ENCODE peak calls at places on chromosome 5, in ten cellular contexts. D is activated CD8-positive, alpha-beta T cell treated with anti-CD3 and anti-CD28 coated beads for 36 hours; U is cardiac muscle cell; M is sigmoid colon; G is H1; X is A673; E is astrocyte of the cerebellum; O is glutamatergic neuron; V is tibial nerve; P is dorsolateral prefrontal cortex. S is an unnamed sample.

GRCh38 chr5:174596429-174596828 is 128.0 kb upstream of the MSX2 start:
- DNase-seq in D (no peak), P (no peak), X (no peak), U (no peak), E (no peak), O (no peak), V (no peak), G (no peak), M (no peak), S (peak; percentile 59)

GRCh38 chr5:145543968-145544367 is 291.2 kb downstream of the PRELID2 start:
- DNase-seq in G (no peak), D (no peak), O (no peak), P (no peak), U (no peak), V (no peak), X (no peak), M (no peak), E (no peak), S (peak; percentile 42)

GRCh38 chr5:96226941-96227552 is 206.0 kb downstream of the PCSK1 start:
- DNase-seq in X (peak; percentile 58), O (no peak), V (no peak), P (peak; percentile 54), U (no peak), M (peak; percentile 70), G (no peak), E (peak; percentile 92), D (no peak), S (no peak)

GRCh38 chr5:145493435-145493834 is 341.7 kb downstream of the PRELID2 start:
- DNase-seq in P (no peak), X (no peak), O (no peak), D (no peak), E (no peak), G (no peak), M (no peak), V (no peak), U (no peak), S (no peak)

GRCh38 chr5:79514391-79515105 is 614 bp upstream of the HOMER1 start:
- DNase-seq in X (peak; percentile 93), E (peak; percentile 86), V (peak; percentile 78), G (peak; percentile 87), P (peak; percentile 93), M (peak; percentile 97), O (peak; percentile 91), D (peak; percentile 93), U (peak; percentile 87), S (peak; percentile 96)

GRCh38 chr5:157857821-157858526 is 971 bp downstream of the CLINT1 start:
- DNase-seq in X (no peak), E (no peak), M (no peak), U (peak; percentile 11), D (peak; percentile 59), P (no peak), O (no peak), G (no peak), V (no peak), S (no peak)

GRCh38 chr5:55636711-55637110 is 75.4 kb downstream of the SLC38A9 start:
- DNase-seq in D (no peak), G (no peak), X (no peak), V (no peak), U (no peak), P (no peak), E (no peak), O (no peak), M (no peak), S (no peak)

GRCh38 chr5:60842859-60843692 is 993 bp downstream of the ELOVL7 start:
- DNase-seq in E (no peak), D (peak; percentile 14), P (no peak), G (no peak), X (no peak), M (no peak), O (no peak), V (no peak), U (peak; percentile 15), S (peak; percentile 42)

GRCh38 chr5:71960196-71960595 is 147.1 kb upstream of the MAP1B start:
- DNase-seq in E (no peak), G (no peak), X (no peak), D (no peak), P (no peak), M (no peak), V (no peak), O (no peak), U (no peak), S (no peak)

GRCh38 chr5:34826347-34826746 is 12.6 kb upstream of the TTC23L start:
- DNase-seq in M (no peak), U (peak; percentile 46), G (no peak), V (no peak), D (no peak), O (no peak), X (no peak), P (no peak), E (no peak), S (no peak)

GRCh38 chr5:149831492-149831891 is 101.4 kb downstream of the PPARGC1B start:
- DNase-seq in E (no peak), P (no peak), V (no peak), U (no peak), D (peak; percentile 81), X (no peak), M (no peak), O (no peak), G (no peak), S (no peak)

GRCh38 chr5:141954193-141954592 is 3.8 kb downstream of the PCDH12 start:
- DNase-seq in G (no peak), P (no peak), U (no peak), E (no peak), O (no peak), X (no peak), D (no peak), V (no peak), M (no peak), S (no peak)

GRCh38 chr5:82421119-82421518 is 143.0 kb upstream of the RPS23 start:
- DNase-seq in G (no peak), M (no peak), X (peak; percentile 46), U (no peak), P (no peak), O (no peak), E (peak; percentile 60), V (no peak), D (no peak), S (no peak)

GRCh38 chr5:42001673-42002072 is 76.6 kb downstream of the FBXO4 start:
- DNase-seq in O (no peak), P (no peak), D (no peak), U (peak; percentile 9), G (no peak), E (no peak), V (no peak), M (no peak), X (no peak), S (no peak)

DNA sequence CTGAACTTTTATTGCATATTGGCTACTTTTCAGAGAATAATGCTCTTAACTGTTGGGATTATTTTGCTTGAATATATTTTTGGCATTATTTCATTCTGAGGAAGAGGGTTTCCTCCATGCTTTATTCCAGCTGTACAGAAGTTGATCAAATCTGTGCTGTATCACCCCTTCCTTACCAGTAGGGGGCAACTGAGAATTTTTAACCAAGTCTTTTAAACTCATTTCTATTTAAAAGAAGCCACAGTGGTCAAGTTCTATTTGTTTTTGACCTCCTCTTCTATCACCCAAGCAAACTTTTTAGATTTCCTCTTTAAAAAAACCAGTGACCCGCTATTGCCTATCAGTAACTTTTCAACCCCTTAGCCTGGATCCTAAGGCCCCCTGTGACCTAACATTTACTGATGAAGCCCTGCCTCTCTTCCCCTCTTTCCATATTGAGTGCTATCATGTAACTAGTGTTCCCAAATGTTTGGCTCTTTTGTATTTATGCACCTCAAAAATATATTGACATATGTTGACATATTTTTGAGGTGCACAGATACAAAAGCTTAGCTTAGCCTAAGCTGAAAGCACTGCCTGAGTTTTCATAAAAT is 80.6 kb downstream of the FBXO4 start:
- DNase-seq in D (no peak), O (no peak), U (peak; percentile 37), V (no peak), E (no peak), P (no peak), M (no peak), X (peak; percentile 39), G (no peak), S (no peak)
- TF ChIP-seq CTCF in D (peak; percentile 73), O (peak; percentile 85), U (peak; percentile 77), V (peak; percentile 60), E (peak; percentile 58), P (peak; percentile 54), M (peak; percentile 18), X (peak; percentile 80), G (no peak), S (peak; percentile 74)

DNA sequence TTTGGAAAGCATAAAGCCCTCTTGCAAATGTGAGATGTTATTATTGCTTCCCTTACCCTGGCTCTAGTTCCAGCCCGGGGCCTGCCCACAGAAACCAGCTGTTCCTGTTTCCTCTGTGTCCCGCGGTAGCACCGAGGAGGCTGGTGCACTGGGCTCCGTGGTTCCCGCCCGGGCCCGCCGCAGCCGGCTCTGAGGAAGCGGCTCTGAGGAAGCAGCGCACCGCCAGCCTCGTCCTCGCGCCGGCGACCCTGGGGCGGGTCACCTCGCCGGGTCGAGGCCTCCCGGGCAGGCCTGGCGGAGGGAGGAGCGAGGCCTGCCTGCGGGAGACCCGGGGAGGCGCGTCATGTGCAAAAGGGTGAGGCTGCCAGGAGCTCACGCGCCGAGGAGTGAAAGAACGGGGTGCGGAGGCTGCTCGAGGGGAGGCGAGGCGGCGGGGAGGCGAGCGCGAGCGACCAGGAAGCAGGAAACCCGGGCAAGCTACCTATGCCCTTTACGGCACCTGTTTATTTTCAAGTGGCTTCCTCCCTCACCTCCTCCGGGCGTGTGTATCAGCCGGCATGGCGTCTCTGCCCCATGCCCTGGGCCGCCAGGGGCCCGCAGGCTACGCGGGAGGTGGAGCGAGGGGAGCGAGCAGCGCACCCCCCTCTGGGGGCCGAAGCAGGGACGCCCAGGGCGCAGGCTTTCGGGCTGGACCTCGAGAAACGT is 61.3 kb upstream of the MEGF10 start:
- DNase-seq in M (peak; percentile 78), X (peak; percentile 26), P (peak; percentile 47), V (peak; percentile 13), E (no peak), G (peak; percentile 13), D (peak; percentile 58), O (peak; percentile 60), U (peak; percentile 33), S (peak; percentile 60)
- TF ChIP-seq CTCF in M (no peak), X (no peak), P (no peak), V (no peak), E (peak; percentile 13), G (peak; percentile 9), D (no peak), O (no peak), U (peak; percentile 29), S (peak; percentile 56)

GRCh38 chr5:7805379-7805778 is 45.6 kb downstream of the CFAP90 start:
- DNase-seq in D (peak; percentile 4), V (no peak), P (no peak), X (no peak), U (no peak), G (no peak), O (peak; percentile 41), E (no peak), M (no peak), S (peak; percentile 5)
- TF ChIP-seq CTCF in D (no peak), V (no peak), P (peak; percentile 18), X (peak; percentile 36), U (peak; percentile 40), G (peak; percentile 42), O (peak; percentile 31), E (peak; percentile 39), M (no peak), S (peak; percentile 49)

GRCh38 chr5:78224358-78224757 is 70.1 kb downstream of the AP3B1 start:
- DNase-seq in P (no peak), G (no peak), D (no peak), M (no peak), V (no peak), X (no peak), E (no peak), O (no peak), U (no peak), S (no peak)

GRCh38 chr5:78221467-78221866 is 73.0 kb downstream of the AP3B1 start:
- DNase-seq in G (no peak), M (no peak), V (no peak), D (no peak), O (no peak), X (no peak), E (no peak), U (no peak), P (no peak), S (no peak)

GRCh38 chr5:78221964-78222451 is 72.5 kb downstream of the AP3B1 start:
- DNase-seq in E (no peak), V (no peak), O (no peak), P (no peak), X (peak; percentile 10), D (peak; percentile 3), U (no peak), G (peak; percentile 27), M (no peak), S (no peak)
- TF ChIP-seq CTCF in E (no peak), V (no peak), O (no peak), P (no peak), X (peak; percentile 14), D (no peak), U (peak; percentile 29), G (peak; percentile 34), M (no peak), S (no peak)